ENCODE peak calls at places on chromosomes 12 and 14, in four cellular contexts. Z is B cell; P is CD4-positive, alpha-beta T cell; F is IMR-90. W is an unnamed sample.

GRCh38 chr12:3152892-3153291 is 75.7 kb downstream of the TSPAN9 start:
- DNase-seq in Z (no peak), P (no peak), F (no peak), W (no peak)

GRCh38 chr12:46332260-46332659 is 40.3 kb downstream of the SLC38A2 start:
- DNase-seq in Z (no peak), P (no peak), F (peak; percentile 77), W (no peak)

GRCh38 chr12:69052613-69053408 is 119.8 kb upstream of the CPM start:
- DNase-seq in Z (no peak), P (no peak), F (peak; percentile 83), W (no peak)

GRCh38 chr12:77946541-77947021 is 115.9 kb downstream of the NAV3 start:
- DNase-seq in Z (no peak), P (no peak), F (peak; percentile 19), W (no peak)

GRCh38 chr14:55288439-55288838 is 17.2 kb downstream of the FBXO34 start:
- DNase-seq in Z (no peak), P (no peak), F (no peak), W (no peak)

GRCh38 chr14:69481815-69482568 is 2.5 kb upstream of the PLEKHD1 start:
- DNase-seq in Z (no peak), P (no peak), F (no peak), W (peak; percentile 76)

GRCh38 chr14:93007225-93007997 is 84.5 kb downstream of the CHGA start:
- DNase-seq in Z (peak; percentile 60), P (no peak), F (peak; percentile 76), W (no peak)

GRCh38 chr12:69284131-69284530 is 44.8 kb downstream of the CPSF6 start:
- DNase-seq in Z (peak; percentile 30), P (no peak), F (peak; percentile 70), W (peak; percentile 14)

GRCh38 chr14:77181603-77182437 is at the start of gene TMEM63C:
- DNase-seq in Z (peak; percentile 62), P (peak; percentile 19), F (no peak), W (peak; percentile 63)

GRCh38 chr14:61527325-61528100 is 167.8 kb upstream of the HIF1A start:
- DNase-seq in Z (no peak), P (no peak), F (peak; percentile 91), W (no peak)

GRCh38 chr14:89267656-89268055 is 149.4 kb downstream of the FOXN3 start:
- DNase-seq in Z (no peak), P (no peak), F (no peak), W (no peak)

GRCh38 chr12:52234226-52234810 is 1.3 kb downstream of the KRT7 start:
- DNase-seq in Z (no peak), P (no peak), F (no peak), W (no peak)

GRCh38 chr12:65649126-65649525 is 175.2 kb upstream of the HMGA2 start:
- DNase-seq in Z (no peak), P (no peak), F (peak; percentile 100), W (no peak)

GRCh38 chr12:43841253-43841652 is 5.4 kb downstream of the TMEM117 start:
- DNase-seq in Z (no peak), P (no peak), F (no peak), W (no peak)

GRCh38 chr12:69569236-69569635 is 16.0 kb upstream of the CCT2 start:
- DNase-seq in Z (no peak), P (no peak), F (peak; percentile 49), W (no peak)

GRCh38 chr12:110600254-110600653 is 13.7 kb upstream of the TCTN1 start:
- DNase-seq in Z (peak; percentile 61), P (no peak), F (peak; percentile 72), W (peak; percentile 44)
- TF ChIP-seq CTCF in Z (peak; percentile 63), P (peak; percentile 71), F (peak; percentile 78), W (peak; percentile 15)

GRCh38 chr14:103281496-103282231 is 52.4 kb upstream of the EIF5 start:
- DNase-seq in Z (no peak), P (no peak), F (peak; percentile 62), W (no peak)
- TF ChIP-seq CTCF in Z (no peak), P (no peak), F (peak; percentile 61), W (no peak)

DNA sequence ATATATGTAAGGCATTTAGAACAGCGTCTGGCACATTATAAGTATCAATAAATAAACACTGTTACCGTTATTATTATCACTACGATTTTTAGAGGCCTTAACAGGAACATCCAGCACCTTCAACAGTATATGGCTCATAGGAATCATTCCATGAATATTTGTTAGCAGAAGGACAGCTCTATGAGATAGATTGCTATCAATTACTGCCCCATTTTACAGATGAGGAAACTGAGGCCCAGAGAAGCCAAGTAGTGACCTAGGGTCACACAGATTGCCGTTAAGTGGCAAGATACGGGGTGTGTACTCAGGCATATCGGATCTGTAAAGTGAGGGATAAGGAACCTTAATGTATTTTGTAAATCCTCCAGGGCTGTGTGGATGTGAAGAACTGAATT is 510 bp upstream of the PSMD9 start:
- DNase-seq in Z (no peak), P (no peak), F (no peak), W (no peak)
- TF ChIP-seq CTCF in Z (no peak), P (no peak), F (no peak), W (no peak)

GRCh38 chr14:64838656-64839055 is 41.1 kb downstream of the SPTB start:
- DNase-seq in Z (no peak), P (no peak), F (no peak), W (no peak)
- TF ChIP-seq CTCF in Z (no peak), P (no peak), F (no peak), W (no peak)

DNA sequence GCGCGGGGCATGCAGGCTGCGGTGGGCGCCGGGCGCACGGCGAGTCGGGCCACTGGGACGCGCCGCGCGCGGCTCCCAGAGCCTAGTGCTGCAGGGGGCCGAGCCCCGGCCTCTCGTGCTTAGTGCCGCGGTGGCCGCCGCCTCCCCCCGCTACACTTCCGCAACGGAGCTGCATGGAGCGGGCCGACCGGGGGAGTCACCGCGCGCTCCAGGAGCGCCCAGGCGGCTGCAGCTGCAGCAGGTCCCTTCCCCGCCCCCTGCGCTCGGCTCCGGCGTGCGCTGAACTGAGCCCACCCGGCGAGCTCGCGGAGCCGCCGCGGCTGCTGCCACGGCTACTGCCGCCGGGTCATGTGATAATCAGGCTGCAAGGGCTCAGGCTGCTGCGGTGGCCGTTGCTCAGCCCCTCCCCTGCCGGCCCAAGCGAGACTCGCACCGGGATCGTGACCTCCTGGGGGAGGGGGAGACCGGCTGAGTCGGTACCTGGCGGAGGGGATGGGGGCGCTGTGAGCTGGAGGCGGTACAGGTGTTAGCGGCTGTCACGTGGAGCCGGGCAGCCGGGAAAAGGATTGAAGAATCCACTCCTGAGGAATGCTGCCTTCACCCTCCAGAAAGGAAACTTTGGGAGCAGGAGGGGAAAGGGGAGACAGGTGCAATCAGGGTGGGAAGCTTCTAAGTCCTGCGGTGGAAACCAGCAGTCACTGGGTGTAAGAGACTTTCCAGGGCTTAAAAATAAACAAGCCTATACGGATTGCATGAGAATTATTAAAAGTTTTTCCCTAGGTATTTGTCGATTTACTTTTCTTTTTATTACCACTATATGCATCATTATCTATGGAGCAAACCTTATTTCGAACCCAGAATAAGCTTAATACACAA is at the start of gene PPM1H:
- DNase-seq in Z (peak; percentile 37), P (no peak), F (peak; percentile 11), W (peak; percentile 69)
- TF ChIP-seq CTCF in Z (no peak), P (no peak), F (no peak), W (peak; percentile 7)